ENCODE peak calls at places on chromosomes 13 and 19, in six cellular contexts. N is activated T-cell treated with anti-CD3 and anti-CD28 coated beads, Interleukin-2, amount 50 U/mL, for 72 hours; Q is Ammon's horn; M is fibroblast of the conjunctiva; D is iPS-NIHi11; A is myocyte. B is an unnamed sample.
A peak's percentile ranks its signal among the peaks of the same experiment; 100 is the strongest.

GRCh38 chr13:95050800-95051620 is 250.2 kb downstream of the ABCC4 start:
- DNase-seq in M (no peak), N (peak; percentile 5), A (no peak), Q (no peak), D (no peak), B (no peak)

GRCh38 chr19:55305491-55305890 is 19.6 kb downstream of the TMEM150B start:
- DNase-seq in D (peak; percentile 78), A (peak; percentile 23), M (no peak), N (peak; percentile 56), Q (peak; percentile 33), B (no peak)

GRCh38 chr13:72463561-72463960 is 263.9 kb downstream of the MZT1 start:
- DNase-seq in A (no peak), Q (no peak), D (no peak), N (no peak), M (no peak), B (no peak)

GRCh38 chr13:46698910-46699460 is 98.0 kb downstream of the ESD start:
- DNase-seq in N (no peak), Q (no peak), D (no peak), A (no peak), M (no peak), B (no peak)

GRCh38 chr19:37885392-37885791 is 21.0 kb downstream of the WDR87 start:
- DNase-seq in N (no peak), A (no peak), M (no peak), Q (no peak), D (no peak), B (no peak)

GRCh38 chr19:50694815-50695145 is 24.8 kb downstream of the SHANK1 start:
- DNase-seq in N (no peak), A (no peak), Q (no peak), M (no peak), D (peak; percentile 44), B (no peak)

GRCh38 chr13:110123041-110123809 is 183.7 kb downstream of the COL4A1 start:
- DNase-seq in M (no peak), Q (peak; percentile 58), A (no peak), D (no peak), N (no peak), B (peak; percentile 47)

GRCh38 chr19:45455707-45456499 is 11.9 kb upstream of the FOSB start:
- DNase-seq in A (peak; percentile 99), Q (peak; percentile 43), N (peak; percentile 83), D (peak; percentile 90), M (peak; percentile 98), B (no peak)

GRCh38 chr13:45875951-45876350 is 24.4 kb upstream of the SIAH3 start:
- DNase-seq in A (no peak), D (no peak), M (no peak), N (no peak), Q (no peak), B (no peak)

GRCh38 chr13:45934283-45934682 is 82.7 kb upstream of the SIAH3 start:
- DNase-seq in A (no peak), M (no peak), N (no peak), Q (no peak), D (no peak), B (no peak)

GRCh38 chr19:34904846-34905527 is 21.7 kb upstream of the ZNF30 start:
- DNase-seq in Q (no peak), M (no peak), A (no peak), D (peak; percentile 74), N (no peak), B (no peak)

GRCh38 chr19:52028780-52029123 is 573 bp upstream of the ZNF614 start:
- DNase-seq in N (no peak), Q (no peak), M (no peak), A (no peak), D (no peak), B (no peak)

GRCh38 chr19:57829316-57829715 is 783 bp upstream of the ZNF587B start:
- DNase-seq in Q (no peak), D (no peak), M (no peak), N (no peak), A (no peak), B (no peak)

GRCh38 chr13:39855236-39855635 is 199.8 kb downstream of the COG6 start:
- DNase-seq in N (no peak), Q (no peak), A (peak; percentile 68), D (no peak), M (no peak), B (no peak)

GRCh38 chr13:42318570-42318969 is 46.6 kb downstream of the AKAP11 start:
- DNase-seq in D (no peak), A (no peak), M (no peak), N (no peak), Q (no peak), B (no peak)

GRCh38 chr13:90445179-90445578 is 902.3 kb upstream of the MIR17HG start:
- DNase-seq in Q (no peak), D (peak; percentile 30), A (peak; percentile 88), M (peak; percentile 83), N (no peak), B (no peak)

GRCh38 chr19:47447470-47448359 is 24.0 kb downstream of the SLC8A2 start:
- DNase-seq in M (no peak), D (peak; percentile 88), Q (peak; percentile 42), N (peak; percentile 86), A (no peak), B (peak; percentile 16)

GRCh38 chr13:113948034-113948742 is 25.7 kb downstream of the C13orf46 start:
- DNase-seq in M (no peak), D (no peak), N (no peak), A (no peak), Q (no peak), B (no peak)

GRCh38 chr13:24681930-24682329 is 1.7 kb downstream of the ATP12A start:
- DNase-seq in A (no peak), Q (no peak), N (no peak), D (no peak), M (no peak), B (no peak)

GRCh38 chr13:75372923-75373841 is 108.8 kb downstream of the TBC1D4 start:
- DNase-seq in M (no peak), Q (no peak), A (no peak), D (no peak), N (no peak), B (no peak)

GRCh38 chr13:46521486-46521885 is 31.5 kb upstream of the LRCH1 start:
- DNase-seq in A (no peak), D (no peak), Q (no peak), N (no peak), M (no peak), B (no peak)

GRCh38 chr19:55041627-55042343 is 3.7 kb upstream of the GP6 start:
- DNase-seq in D (no peak), Q (no peak), M (no peak), A (no peak), N (peak; percentile 15), B (no peak)

GRCh38 chr13:98222081-98222554 is 45.0 kb upstream of the RNF113B start:
- DNase-seq in N (no peak), Q (no peak), A (peak; percentile 50), M (no peak), D (no peak), B (no peak)

GRCh38 chr19:42132851-42133528 is 744 bp upstream of the POU2F2 start:
- DNase-seq in A (peak; percentile 47), N (peak; percentile 84), M (no peak), Q (peak; percentile 69), D (peak; percentile 97), B (peak; percentile 40)

GRCh38 chr13:66528903-66529576 is 701.1 kb downstream of the PCDH9 start:
- DNase-seq in M (no peak), D (no peak), Q (no peak), A (no peak), N (no peak), B (no peak)

GRCh38 chr19:45216677-45217076 is 28.5 kb downstream of the EXOC3L2 start:
- DNase-seq in A (no peak), N (no peak), M (no peak), Q (no peak), D (no peak), B (no peak)

GRCh38 chr19:49150106-49150943 is 4.9 kb downstream of the HRC start:
- DNase-seq in D (peak; percentile 79), A (peak; percentile 91), N (peak; percentile 59), Q (peak; percentile 87), M (peak; percentile 49), B (peak; percentile 79)

GRCh38 chr13:108525867-108526266 is 103.5 kb upstream of the MYO16 start:
- DNase-seq in M (no peak), A (no peak), N (no peak), Q (no peak), D (no peak), B (no peak)

GRCh38 chr19:10636304-10636972 is 11.1 kb downstream of the SLC44A2 start:
- DNase-seq in D (peak; percentile 54), N (no peak), Q (no peak), M (no peak), A (no peak), B (no peak)

GRCh38 chr19:8206147-8207087 is 2.8 kb upstream of the CERS4 start:
- DNase-seq in Q (no peak), D (peak; percentile 16), A (no peak), N (no peak), M (no peak), B (no peak)